ENCODE peak calls at places on chromosomes 7 and 10, in six cellular contexts. K is posterior vena cava; Y is GM18507; C is cardiac septum; A is NCI-H1105 treated with DMSO at 0.1 percent for 48 hours; J is activated T-helper 1 cell treated with anti-CD3 and anti-CD28 coated beads, Interleukin-2, amount 50 U/mL, for 16 hours. B is an unnamed sample.

GRCh38 chr10:6023661-6024333 is 38.4 kb downstream of the IL2RA start:
- DNase-seq in A (no peak), Y (no peak), C (no peak), K (no peak), J (no peak), B (no peak)

GRCh38 chr7:148924011-148924410 is 39.9 kb upstream of the EZH2 start:
- DNase-seq in C (peak), J (no peak), A (no peak), Y (no peak), K (no peak), B (no peak)

GRCh38 chr10:5752301-5752871 is 60.8 kb downstream of the GDI2 start:
- DNase-seq in Y (no peak), A (no peak), J (no peak), K (no peak), C (no peak), B (peak)

GRCh38 chr7:140314571-140315480 is 83.5 kb downstream of the SLC37A3 start:
- DNase-seq in J (no peak), Y (no peak), C (no peak), A (no peak), K (no peak), B (no peak)

GRCh38 chr7:50304911-50305621 is 550 bp downstream of the IKZF1 start:
- DNase-seq in C (no peak), J (peak), Y (no peak), K (no peak), A (no peak), B (no peak)

GRCh38 chr7:68176974-68177373 is 1180.3 kb downstream of the TYW1 start:
- DNase-seq in J (no peak), K (no peak), C (no peak), A (peak), Y (no peak), B (peak)

GRCh38 chr10:95788830-95789229 is 32.9 kb downstream of the ENTPD1 start:
- DNase-seq in K (no peak), C (no peak), A (no peak), J (no peak), Y (no peak), B (no peak)

GRCh38 chr7:130758429-130759056 is 24.5 kb upstream of the KLF14 start:
- DNase-seq in J (no peak), A (peak), Y (peak), C (no peak), K (no peak), B (no peak)

GRCh38 chr10:49055231-49055850 is 60.0 kb downstream of the VSTM4 start:
- DNase-seq in A (no peak), J (no peak), K (no peak), C (no peak), Y (no peak), B (no peak)

GRCh38 chr10:43942096-43942885 is 293.6 kb upstream of the ZNF32 start:
- DNase-seq in Y (no peak), K (peak), C (no peak), J (no peak), A (no peak), B (no peak)

GRCh38 chr10:89669985-89670384 is 24.9 kb upstream of the PANK1 start:
- DNase-seq in J (no peak), K (no peak), C (no peak), A (no peak), Y (no peak), B (no peak)

GRCh38 chr7:158849553-158850389 is 6.6 kb upstream of the DYNC2I1 start:
- DNase-seq in J (no peak), Y (no peak), K (no peak), C (no peak), A (no peak), B (no peak)

GRCh38 chr7:84900215-84900614 is 286.6 kb downstream of the SEMA3D start:
- DNase-seq in A (no peak), J (no peak), Y (no peak), C (no peak), K (no peak), B (no peak)

GRCh38 chr10:58807631-58808024 is 295.0 kb downstream of the BICC1 start:
- DNase-seq in C (no peak), J (no peak), A (no peak), Y (no peak), K (no peak), B (no peak)

GRCh38 chr10:8037941-8038894 is 16.3 kb upstream of the GATA3 start:
- DNase-seq in C (no peak), A (no peak), K (peak), Y (no peak), J (no peak), B (peak)

GRCh38 chr10:25642736-25643135 is 291.3 kb upstream of the MYO3A start:
- DNase-seq in J (no peak), Y (no peak), K (no peak), C (no peak), A (no peak), B (no peak)

GRCh38 chr10:101485681-101486554 is 102.1 kb downstream of the POLL start:
- DNase-seq in K (no peak), J (no peak), Y (no peak), A (peak), C (no peak), B (no peak)

GRCh38 chr7:111511845-111512244 is 50.4 kb downstream of the IMMP2L start:
- DNase-seq in C (no peak), K (no peak), J (no peak), A (no peak), Y (no peak), B (no peak)

GRCh38 chr10:133274751-133275682 is 1.7 kb downstream of the ADAM8 start:
- DNase-seq in K (no peak), C (peak), Y (peak), J (peak), A (no peak), B (no peak)

GRCh38 chr10:115239761-115240160 is 146.6 kb downstream of the ATRNL1 start:
- DNase-seq in Y (no peak), J (no peak), K (no peak), C (no peak), A (no peak), B (no peak)

GRCh38 chr10:128000660-128001059 is 93.8 kb downstream of the PTPRE start:
- DNase-seq in C (peak), Y (no peak), J (no peak), K (peak), A (no peak), B (no peak)

GRCh38 chr10:103493362-103493871 is at the start of gene NEURL1:
- DNase-seq in Y (no peak), A (peak), C (no peak), K (no peak), J (no peak), B (no peak)

GRCh38 chr7:11613292-11613930 is 218.6 kb downstream of the THSD7A start:
- DNase-seq in Y (no peak), A (peak), C (no peak), J (no peak), K (no peak), B (no peak)

GRCh38 chr7:152647-153046 is 39.7 kb upstream of the FAM20C start:
- DNase-seq in C (no peak), K (peak), Y (no peak), J (no peak), A (no peak), B (peak)

GRCh38 chr10:121788115-121788514 is 139.7 kb downstream of the ATE1 start:
- DNase-seq in C (no peak), J (no peak), K (no peak), Y (no peak), A (no peak), B (no peak)

GRCh38 chr7:105164751-105165150 is 150.7 kb downstream of the KMT2E start:
- DNase-seq in A (no peak), J (no peak), Y (no peak), K (no peak), C (no peak), B (no peak)

GRCh38 chr7:23334482-23335056 is 35.4 kb downstream of the MALSU1 start:
- DNase-seq in Y (no peak), K (no peak), A (peak), J (no peak), C (no peak), B (no peak)

GRCh38 chr10:121947931-121948330 is 20.1 kb upstream of the ATE1 start:
- DNase-seq in A (no peak), K (no peak), Y (no peak), C (no peak), J (no peak), B (no peak)